ENCODE peak calls at places on chromosomes 13 and 19, in eight cellular contexts. One of them, this sample, is unnamed.

GRCh38 chr13:20782116-20782708 is 8.5 kb upstream of the EEF1AKMT1 start:
- DNase-seq in fibroblast of lung: no peak
- DNase-seq in CD8-positive, alpha-beta T cell: no peak
- DNase-seq in heart left ventricle: no peak
- DNase-seq in WERI-Rb-1: no peak
- DNase-seq in caudate nucleus: no peak
- DNase-seq in body of pancreas: no peak
- DNase-seq in CD4-positive, alpha-beta memory T cell: no peak
- DNase-seq in this sample: no peak

GRCh38 chr19:2631213-2631821 is 71.2 kb downstream of the GNG7 start:
- DNase-seq in body of pancreas: no peak
- DNase-seq in CD8-positive, alpha-beta T cell: no peak
- DNase-seq in caudate nucleus: no peak
- DNase-seq in WERI-Rb-1: no peak
- DNase-seq in fibroblast of lung: peak
- DNase-seq in heart left ventricle: no peak
- DNase-seq in CD4-positive, alpha-beta memory T cell: peak
- DNase-seq in this sample: no peak

GRCh38 chr13:21637296-21637695 is 33.3 kb upstream of the MICU2 start:
- DNase-seq in CD4-positive, alpha-beta memory T cell: peak
- DNase-seq in caudate nucleus: peak
- DNase-seq in fibroblast of lung: peak
- DNase-seq in body of pancreas: peak
- DNase-seq in CD8-positive, alpha-beta T cell: no peak
- DNase-seq in heart left ventricle: no peak
- DNase-seq in WERI-Rb-1: no peak
- DNase-seq in this sample: peak

GRCh38 chr19:34241513-34242337 is 12.6 kb upstream of the GARRE1 start:
- DNase-seq in CD8-positive, alpha-beta T cell: no peak
- DNase-seq in caudate nucleus: no peak
- DNase-seq in fibroblast of lung: no peak
- DNase-seq in WERI-Rb-1: peak
- DNase-seq in CD4-positive, alpha-beta memory T cell: no peak
- DNase-seq in heart left ventricle: no peak
- DNase-seq in body of pancreas: peak
- DNase-seq in this sample: peak

GRCh38 chr13:34611678-34612077 is 330.4 kb upstream of the NBEA start:
- DNase-seq in heart left ventricle: no peak
- DNase-seq in caudate nucleus: no peak
- DNase-seq in WERI-Rb-1: no peak
- DNase-seq in CD4-positive, alpha-beta memory T cell: no peak
- DNase-seq in CD8-positive, alpha-beta T cell: no peak
- DNase-seq in body of pancreas: no peak
- DNase-seq in fibroblast of lung: peak
- DNase-seq in this sample: no peak

GRCh38 chr13:99273128-99273527 is 14.9 kb upstream of the GPR18 start:
- DNase-seq in heart left ventricle: no peak
- DNase-seq in fibroblast of lung: no peak
- DNase-seq in CD4-positive, alpha-beta memory T cell: peak
- DNase-seq in caudate nucleus: no peak
- DNase-seq in WERI-Rb-1: no peak
- DNase-seq in body of pancreas: no peak
- DNase-seq in CD8-positive, alpha-beta T cell: no peak
- DNase-seq in this sample: no peak

GRCh38 chr13:42883771-42884170 is 102.4 kb downstream of the FAM216B start:
- DNase-seq in WERI-Rb-1: peak
- DNase-seq in fibroblast of lung: peak
- DNase-seq in CD4-positive, alpha-beta memory T cell: no peak
- DNase-seq in CD8-positive, alpha-beta T cell: no peak
- DNase-seq in caudate nucleus: no peak
- DNase-seq in heart left ventricle: no peak
- DNase-seq in body of pancreas: peak
- DNase-seq in this sample: peak

GRCh38 chr13:49995535-49996165 is 1.2 kb upstream of the TRIM13 start:
- DNase-seq in CD8-positive, alpha-beta T cell: no peak
- DNase-seq in WERI-Rb-1: no peak
- DNase-seq in fibroblast of lung: peak
- DNase-seq in heart left ventricle: no peak
- DNase-seq in body of pancreas: no peak
- DNase-seq in caudate nucleus: no peak
- DNase-seq in CD4-positive, alpha-beta memory T cell: no peak
- DNase-seq in this sample: no peak

GRCh38 chr19:7757358-7757757 is 5.7 kb upstream of the CLEC4M start:
- DNase-seq in WERI-Rb-1: no peak
- DNase-seq in CD8-positive, alpha-beta T cell: no peak
- DNase-seq in CD4-positive, alpha-beta memory T cell: no peak
- DNase-seq in heart left ventricle: no peak
- DNase-seq in fibroblast of lung: no peak
- DNase-seq in body of pancreas: no peak
- DNase-seq in caudate nucleus: no peak
- DNase-seq in this sample: no peak

GRCh38 chr19:35211545-35212230 is 16.9 kb downstream of the FAM187B start:
- DNase-seq in CD4-positive, alpha-beta memory T cell: peak
- DNase-seq in CD8-positive, alpha-beta T cell: peak
- DNase-seq in WERI-Rb-1: no peak
- DNase-seq in caudate nucleus: no peak
- DNase-seq in body of pancreas: peak
- DNase-seq in heart left ventricle: peak
- DNase-seq in fibroblast of lung: no peak
- DNase-seq in this sample: no peak

GRCh38 chr19:17243854-17244617 is 1.7 kb downstream of the NR2F6 start:
- DNase-seq in CD4-positive, alpha-beta memory T cell: no peak
- DNase-seq in CD8-positive, alpha-beta T cell: no peak
- DNase-seq in caudate nucleus: no peak
- DNase-seq in body of pancreas: peak
- DNase-seq in WERI-Rb-1: peak
- DNase-seq in heart left ventricle: peak
- DNase-seq in fibroblast of lung: peak
- DNase-seq in this sample: peak

GRCh38 chr13:62706035-62706434 is 1290.4 kb upstream of the PCDH20 start:
- DNase-seq in heart left ventricle: no peak
- DNase-seq in CD8-positive, alpha-beta T cell: no peak
- DNase-seq in CD4-positive, alpha-beta memory T cell: no peak
- DNase-seq in WERI-Rb-1: no peak
- DNase-seq in body of pancreas: no peak
- DNase-seq in fibroblast of lung: no peak
- DNase-seq in caudate nucleus: no peak
- DNase-seq in this sample: no peak

GRCh38 chr13:100753391-100753790 is 78.8 kb upstream of the TMTC4 start:
- DNase-seq in CD8-positive, alpha-beta T cell: no peak
- DNase-seq in WERI-Rb-1: no peak
- DNase-seq in caudate nucleus: no peak
- DNase-seq in fibroblast of lung: no peak
- DNase-seq in CD4-positive, alpha-beta memory T cell: no peak
- DNase-seq in heart left ventricle: no peak
- DNase-seq in body of pancreas: no peak
- DNase-seq in this sample: no peak

GRCh38 chr13:99053636-99054233 is 75.9 kb upstream of the DOCK9 start:
- DNase-seq in CD4-positive, alpha-beta memory T cell: no peak
- DNase-seq in heart left ventricle: no peak
- DNase-seq in WERI-Rb-1: peak
- DNase-seq in body of pancreas: no peak
- DNase-seq in fibroblast of lung: no peak
- DNase-seq in CD8-positive, alpha-beta T cell: no peak
- DNase-seq in caudate nucleus: no peak
- DNase-seq in this sample: no peak

GRCh38 chr13:23273498-23273897 is 92.7 kb downstream of the SGCG start:
- DNase-seq in WERI-Rb-1: no peak
- DNase-seq in heart left ventricle: no peak
- DNase-seq in caudate nucleus: no peak
- DNase-seq in body of pancreas: no peak
- DNase-seq in CD4-positive, alpha-beta memory T cell: no peak
- DNase-seq in CD8-positive, alpha-beta T cell: no peak
- DNase-seq in fibroblast of lung: no peak
- DNase-seq in this sample: no peak

GRCh38 chr13:90105276-90105675 is 1242.2 kb upstream of the MIR17HG start:
- DNase-seq in body of pancreas: no peak
- DNase-seq in heart left ventricle: no peak
- DNase-seq in caudate nucleus: no peak
- DNase-seq in fibroblast of lung: peak
- DNase-seq in CD8-positive, alpha-beta T cell: no peak
- DNase-seq in WERI-Rb-1: no peak
- DNase-seq in CD4-positive, alpha-beta memory T cell: no peak
- DNase-seq in this sample: peak

GRCh38 chr19:50690439-50690838 is 29.2 kb downstream of the SHANK1 start:
- DNase-seq in CD4-positive, alpha-beta memory T cell: no peak
- DNase-seq in body of pancreas: no peak
- DNase-seq in fibroblast of lung: no peak
- DNase-seq in CD8-positive, alpha-beta T cell: no peak
- DNase-seq in heart left ventricle: no peak
- DNase-seq in WERI-Rb-1: no peak
- DNase-seq in caudate nucleus: no peak
- DNase-seq in this sample: no peak

GRCh38 chr13:93984876-93985275 is 494.6 kb downstream of the DCT start:
- DNase-seq in caudate nucleus: no peak
- DNase-seq in CD8-positive, alpha-beta T cell: no peak
- DNase-seq in heart left ventricle: no peak
- DNase-seq in body of pancreas: no peak
- DNase-seq in fibroblast of lung: no peak
- DNase-seq in CD4-positive, alpha-beta memory T cell: no peak
- DNase-seq in WERI-Rb-1: no peak
- DNase-seq in this sample: no peak

GRCh38 chr13:39281539-39282150 is 243.4 kb downstream of the NHLRC3 start:
- DNase-seq in heart left ventricle: no peak
- DNase-seq in WERI-Rb-1: no peak
- DNase-seq in CD8-positive, alpha-beta T cell: no peak
- DNase-seq in CD4-positive, alpha-beta memory T cell: no peak
- DNase-seq in fibroblast of lung: no peak
- DNase-seq in body of pancreas: no peak
- DNase-seq in caudate nucleus: no peak
- DNase-seq in this sample: no peak

GRCh38 chr19:2923510-2923909 is 21.3 kb downstream of the ZNF77 start:
- DNase-seq in CD4-positive, alpha-beta memory T cell: no peak
- DNase-seq in CD8-positive, alpha-beta T cell: no peak
- DNase-seq in WERI-Rb-1: no peak
- DNase-seq in fibroblast of lung: peak
- DNase-seq in heart left ventricle: no peak
- DNase-seq in body of pancreas: no peak
- DNase-seq in caudate nucleus: peak
- DNase-seq in this sample: no peak

GRCh38 chr19:17346109-17346671 is 8.8 kb downstream of the GTPBP3 start:
- DNase-seq in CD4-positive, alpha-beta memory T cell: no peak
- DNase-seq in WERI-Rb-1: peak
- DNase-seq in heart left ventricle: peak
- DNase-seq in fibroblast of lung: peak
- DNase-seq in body of pancreas: peak
- DNase-seq in caudate nucleus: peak
- DNase-seq in CD8-positive, alpha-beta T cell: peak
- DNase-seq in this sample: no peak

GRCh38 chr13:33280923-33281322 is 4.6 kb downstream of the STARD13 start:
- DNase-seq in CD4-positive, alpha-beta memory T cell: no peak
- DNase-seq in WERI-Rb-1: no peak
- DNase-seq in CD8-positive, alpha-beta T cell: no peak
- DNase-seq in body of pancreas: no peak
- DNase-seq in heart left ventricle: no peak
- DNase-seq in caudate nucleus: no peak
- DNase-seq in fibroblast of lung: no peak
- DNase-seq in this sample: no peak
- H3K27ac ChIP-seq in CD4-positive, alpha-beta memory T cell: no peak
- H3K27ac ChIP-seq in WERI-Rb-1: no peak
- H3K27ac ChIP-seq in CD8-positive, alpha-beta T cell: no peak
- H3K27ac ChIP-seq in body of pancreas: no peak
- H3K27ac ChIP-seq in heart left ventricle: peak
- H3K27ac ChIP-seq in caudate nucleus: peak
- H3K27ac ChIP-seq in fibroblast of lung: peak
- H3K27ac ChIP-seq in this sample: peak

DNA sequence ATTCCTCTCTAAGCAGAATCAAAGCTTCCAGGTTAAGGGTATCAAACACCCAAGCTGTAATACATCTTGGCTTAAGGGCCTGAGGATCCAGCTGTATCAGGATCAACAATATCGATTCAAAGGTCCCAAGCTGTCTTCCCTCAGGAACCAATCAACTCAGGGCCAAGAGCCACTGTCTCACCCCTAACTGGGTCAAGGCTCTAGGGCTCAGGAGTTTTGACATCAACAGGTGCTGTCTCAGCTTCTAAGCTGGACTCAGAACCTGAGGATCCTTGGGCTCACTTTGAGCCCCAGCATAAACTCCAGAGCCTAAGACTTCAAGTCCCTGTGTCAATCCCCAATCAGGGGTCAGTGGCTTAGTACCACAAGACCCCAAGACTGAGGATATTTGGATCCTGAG is 917 bp downstream of the FBXW9 start:
- DNase-seq in WERI-Rb-1: no peak
- DNase-seq in CD8-positive, alpha-beta T cell: no peak
- DNase-seq in fibroblast of lung: no peak
- DNase-seq in heart left ventricle: no peak
- DNase-seq in CD4-positive, alpha-beta memory T cell: no peak
- DNase-seq in body of pancreas: no peak
- DNase-seq in caudate nucleus: no peak
- DNase-seq in this sample: no peak
- H3K27ac ChIP-seq in WERI-Rb-1: no peak
- H3K27ac ChIP-seq in CD8-positive, alpha-beta T cell: no peak
- H3K27ac ChIP-seq in fibroblast of lung: no peak
- H3K27ac ChIP-seq in heart left ventricle: no peak
- H3K27ac ChIP-seq in CD4-positive, alpha-beta memory T cell: peak
- H3K27ac ChIP-seq in body of pancreas: no peak
- H3K27ac ChIP-seq in caudate nucleus: no peak
- H3K27ac ChIP-seq in this sample: no peak

DNA sequence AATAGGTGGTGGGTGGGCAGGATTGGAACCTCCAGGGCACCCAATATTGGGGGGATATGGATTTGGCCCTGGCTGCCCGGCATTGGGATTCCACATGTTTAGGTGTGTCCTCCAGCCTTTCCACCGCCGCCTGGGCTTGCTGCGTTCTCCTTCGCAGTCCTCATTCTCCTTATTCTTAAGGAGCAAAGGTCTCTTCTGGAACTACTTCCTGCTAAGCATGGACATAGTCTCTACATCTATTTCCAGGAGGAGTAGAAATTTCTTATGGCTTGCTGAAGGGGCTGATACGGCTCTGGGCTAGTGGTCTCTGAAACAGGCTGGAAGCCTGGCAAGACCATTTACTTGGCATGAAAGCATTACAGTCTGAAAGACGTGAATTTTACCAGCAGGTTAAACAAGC is 9.2 kb upstream of the FCGBP start:
- DNase-seq in body of pancreas: no peak
- DNase-seq in fibroblast of lung: no peak
- DNase-seq in WERI-Rb-1: no peak
- DNase-seq in caudate nucleus: no peak
- DNase-seq in heart left ventricle: no peak
- DNase-seq in CD8-positive, alpha-beta T cell: no peak
- DNase-seq in CD4-positive, alpha-beta memory T cell: no peak
- DNase-seq in this sample: no peak
- H3K27ac ChIP-seq in body of pancreas: peak
- H3K27ac ChIP-seq in fibroblast of lung: no peak
- H3K27ac ChIP-seq in WERI-Rb-1: no peak
- H3K27ac ChIP-seq in caudate nucleus: no peak
- H3K27ac ChIP-seq in heart left ventricle: peak
- H3K27ac ChIP-seq in CD8-positive, alpha-beta T cell: peak
- H3K27ac ChIP-seq in CD4-positive, alpha-beta memory T cell: peak
- H3K27ac ChIP-seq in this sample: peak

DNA sequence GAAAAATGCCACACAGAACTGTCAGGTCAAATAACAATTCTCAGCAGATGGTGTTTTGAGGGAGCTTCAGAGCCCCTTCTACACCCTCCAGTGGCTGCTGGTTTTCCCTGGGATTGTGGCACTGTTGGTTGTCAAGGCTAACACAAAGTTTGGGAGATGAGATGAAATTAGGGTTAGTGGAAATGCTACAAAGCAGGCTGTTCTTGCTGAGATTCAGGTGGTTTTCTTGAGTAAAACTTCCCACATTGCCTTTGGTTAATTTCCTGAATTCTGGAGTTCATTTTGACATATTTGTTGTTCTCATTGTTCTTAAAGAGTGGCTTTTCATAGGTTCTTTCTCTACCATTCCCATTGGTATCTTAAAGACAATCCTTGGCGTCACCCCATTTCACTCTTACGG is 22.1 kb downstream of the MED4 start:
- DNase-seq in heart left ventricle: no peak
- DNase-seq in caudate nucleus: no peak
- DNase-seq in WERI-Rb-1: no peak
- DNase-seq in CD4-positive, alpha-beta memory T cell: no peak
- DNase-seq in body of pancreas: no peak
- DNase-seq in fibroblast of lung: no peak
- DNase-seq in CD8-positive, alpha-beta T cell: no peak
- DNase-seq in this sample: no peak
- H3K27ac ChIP-seq in heart left ventricle: no peak
- H3K27ac ChIP-seq in caudate nucleus: no peak
- H3K27ac ChIP-seq in WERI-Rb-1: peak
- H3K27ac ChIP-seq in CD4-positive, alpha-beta memory T cell: no peak
- H3K27ac ChIP-seq in body of pancreas: no peak
- H3K27ac ChIP-seq in fibroblast of lung: no peak
- H3K27ac ChIP-seq in CD8-positive, alpha-beta T cell: no peak
- H3K27ac ChIP-seq in this sample: no peak

This sample was measured in PC-9.